ENCODE peak calls at places on chromosomes 16 and 17, in six cellular contexts. E, U, N, B, J and F are unnamed samples.

GRCh38 chr17:79836952-79837887 is 2.0 kb downstream of the CBX4 start:
- DNase-seq in E (no peak), U (no peak), N (no peak), B (peak; percentile 86), J (peak; percentile 95), F (peak; percentile 93)

GRCh38 chr17:50036455-50037320 is 19.2 kb upstream of the ITGA3 start:
- DNase-seq in E (no peak), U (no peak), N (no peak), B (no peak), J (peak; percentile 79), F (no peak)

GRCh38 chr17:67245694-67246397 is 850 bp upstream of the HELZ start:
- DNase-seq in E (no peak), U (no peak), N (no peak), B (no peak), J (peak; percentile 78), F (no peak)

GRCh38 chr16:67542464-67542863 is 13.8 kb downstream of the RIPOR1 start:
- DNase-seq in E (peak; percentile 42), U (no peak), N (peak; percentile 92), B (no peak), J (peak; percentile 62), F (peak; percentile 76)

GRCh38 chr16:3131755-3132377 is 3.0 kb upstream of the ZNF213 start:
- DNase-seq in E (no peak), U (no peak), N (no peak), B (peak; percentile 1), J (peak; percentile 68), F (no peak)

GRCh38 chr16:29804455-29805231 is 1.7 kb upstream of the MAZ start:
- DNase-seq in E (no peak), U (no peak), N (no peak), B (no peak), J (no peak), F (peak; percentile 87)

GRCh38 chr17:4142107-4142900 is 526 bp downstream of the ZZEF1 start:
- DNase-seq in E (no peak), U (no peak), N (peak; percentile 53), B (no peak), J (peak; percentile 77), F (peak; percentile 67)

GRCh38 chr16:31409433-31409832 is 16.3 kb downstream of the ITGAD start:
- DNase-seq in E (no peak), U (no peak), N (peak; percentile 52), B (no peak), J (no peak), F (no peak)

GRCh38 chr17:5822281-5823060 is 238.2 kb upstream of the NLRP1 start:
- DNase-seq in E (no peak), U (no peak), N (no peak), B (no peak), J (no peak), F (no peak)

GRCh38 chr17:51869387-51869786 is 289.1 kb downstream of the CA10 start:
- DNase-seq in E (no peak), U (no peak), N (no peak), B (no peak), J (no peak), F (no peak)